ENCODE peak calls at places on chromosomes 7 and 10, in seven cellular contexts. T, X, I, B, D, O and R are unnamed samples.

GRCh38 chr7:134885967-134886352 is 100.3 kb upstream of the AGBL3 start:
- DNase-seq in T (no peak), X (no peak), I (peak), B (no peak), D (peak), O (peak), R (no peak)

GRCh38 chr7:132568962-132569361 is 7.3 kb downstream of the PLXNA4 start:
- DNase-seq in T (no peak), X (no peak), I (no peak), B (no peak), D (no peak), O (no peak), R (no peak)

GRCh38 chr7:27242580-27243339 is at the start of gene EVX1:
- DNase-seq in T (no peak), X (no peak), I (peak), B (no peak), D (no peak), O (no peak), R (no peak)

GRCh38 chr10:101397140-101397539 is 43.2 kb downstream of the BTRC start:
- DNase-seq in T (no peak), X (no peak), I (peak), B (no peak), D (no peak), O (peak), R (no peak)

GRCh38 chr10:85916999-85917573 is 449.5 kb downstream of the GRID1 start:
- DNase-seq in T (no peak), X (no peak), I (no peak), B (no peak), D (no peak), O (no peak), R (no peak)

GRCh38 chr10:32952541-32953276 is 5.3 kb downstream of the ITGB1 start:
- DNase-seq in T (no peak), X (no peak), I (no peak), B (no peak), D (no peak), O (no peak), R (no peak)

GRCh38 chr7:155764432-155764798 is 47.8 kb downstream of the SHH start:
- DNase-seq in T (no peak), X (no peak), I (no peak), B (no peak), D (no peak), O (no peak), R (no peak)

GRCh38 chr10:3668961-3669330 is 116.1 kb downstream of the KLF6 start:
- DNase-seq in T (no peak), X (no peak), I (peak), B (no peak), D (no peak), O (no peak), R (no peak)

GRCh38 chr7:63113713-63114285 is 884.9 kb upstream of the ZNF722 start:
- DNase-seq in T (no peak), X (no peak), I (no peak), B (no peak), D (no peak), O (no peak), R (no peak)

GRCh38 chr7:63114371-63114985 is 884.2 kb upstream of the ZNF722 start:
- DNase-seq in T (no peak), X (no peak), I (no peak), B (no peak), D (no peak), O (no peak), R (no peak)

GRCh38 chr7:63112764-63113712 is 885.6 kb upstream of the ZNF722 start:
- DNase-seq in T (no peak), X (no peak), I (no peak), B (no peak), D (no peak), O (no peak), R (no peak)
- TF ChIP-seq CTCF in T (no peak), X (no peak), I (no peak), B (peak), D (no peak), O (no peak), R (no peak)

DNA sequence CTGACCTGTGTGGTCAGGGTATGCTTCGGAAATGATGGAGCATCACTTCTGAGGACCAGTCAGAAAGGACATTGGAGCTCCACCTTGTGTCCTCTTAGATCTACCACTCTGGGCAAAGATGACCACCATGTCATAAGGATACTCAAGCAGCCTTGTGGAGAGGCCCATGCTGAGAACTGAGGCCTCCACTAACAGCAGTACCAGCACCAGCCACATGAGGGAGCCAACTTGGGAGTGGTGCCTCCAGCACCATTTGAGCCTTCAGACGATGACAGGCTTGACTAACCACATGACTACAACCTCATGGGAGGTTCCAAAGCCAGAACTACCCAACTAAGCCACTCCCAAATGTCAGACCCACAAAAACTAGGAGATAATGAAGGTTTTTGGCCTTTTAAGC is 116.0 kb downstream of the NPTX2 start:
- DNase-seq in T (no peak), X (no peak), I (peak), B (no peak), D (peak), O (no peak), R (no peak)
- TF ChIP-seq CTCF in T (no peak), X (no peak), I (peak), B (peak), D (peak), O (peak), R (no peak)

DNA sequence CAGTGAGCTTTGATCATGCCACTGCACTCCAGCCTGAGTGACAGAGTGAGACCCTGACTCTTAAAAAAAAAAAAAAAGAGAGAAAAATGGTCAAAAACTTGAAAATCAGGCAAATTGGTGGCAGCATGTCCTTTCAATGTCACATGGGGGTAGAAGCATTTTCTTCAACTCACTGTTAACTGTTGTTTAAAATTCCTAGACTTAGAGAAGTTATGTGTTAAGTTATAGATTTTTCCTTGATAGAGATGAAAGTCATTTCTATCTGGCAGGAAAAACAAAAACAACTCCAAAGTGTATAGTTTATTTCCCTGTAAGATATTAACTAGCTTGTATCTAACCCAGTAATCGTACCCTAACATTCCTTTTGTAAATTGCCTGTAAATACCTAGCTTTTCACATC is 26.8 kb downstream of the LYZL2 start:
- DNase-seq in T (no peak), X (no peak), I (no peak), B (no peak), D (no peak), O (no peak), R (no peak)
- TF ChIP-seq CTCF in T (no peak), X (no peak), I (no peak), B (no peak), D (no peak), O (no peak), R (no peak)

GRCh38 chr10:106438386-106438785 is 726.1 kb downstream of the SORCS1 start:
- DNase-seq in T (no peak), X (no peak), I (no peak), B (no peak), D (no peak), O (no peak), R (no peak)

GRCh38 chr10:106436123-106436740 is 728.3 kb downstream of the SORCS1 start:
- DNase-seq in T (no peak), X (no peak), I (no peak), B (no peak), D (peak), O (no peak), R (no peak)

GRCh38 chr10:106440767-106441166 is 723.7 kb downstream of the SORCS1 start:
- DNase-seq in T (no peak), X (no peak), I (no peak), B (no peak), D (peak), O (no peak), R (no peak)

GRCh38 chr10:106440355-106440754 is 724.2 kb downstream of the SORCS1 start:
- DNase-seq in T (no peak), X (no peak), I (no peak), B (no peak), D (peak), O (no peak), R (no peak)

DNA sequence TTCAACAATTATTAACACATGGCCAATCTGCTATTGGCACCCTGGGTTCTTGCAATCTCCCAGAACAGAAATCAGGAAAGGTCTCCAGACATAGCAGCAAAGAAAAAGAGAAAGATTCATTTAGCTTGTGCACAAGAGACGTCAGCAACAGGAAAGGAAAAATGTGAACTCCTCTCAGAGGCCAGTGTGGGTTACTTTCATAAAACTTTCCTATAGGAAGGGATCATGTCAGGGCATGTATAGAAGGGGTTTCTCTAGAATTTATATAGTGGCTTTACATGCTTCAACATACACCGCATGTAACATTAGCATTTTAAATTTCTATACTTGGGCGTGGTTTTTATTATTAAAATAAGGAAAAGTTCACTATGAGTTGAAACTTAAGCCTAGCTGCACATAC is 725.1 kb downstream of the SORCS1 start:
- DNase-seq in T (no peak), X (no peak), I (no peak), B (no peak), D (no peak), O (no peak), R (no peak)
- TF ChIP-seq CTCF in T (no peak), X (no peak), I (no peak), B (no peak), D (no peak), O (no peak), R (no peak)

GRCh38 chr10:14953452-14954000 is 370 bp downstream of the DCLRE1C start:
- DNase-seq in T (peak), X (peak), I (peak), B (peak), D (peak), O (peak), R (no peak)
- TF ChIP-seq CTCF in T (no peak), X (no peak), I (no peak), B (no peak), D (no peak), O (peak), R (no peak)

GRCh38 chr7:158454631-158455030 is 133.0 kb downstream of the PTPRN2 start:
- DNase-seq in T (no peak), X (no peak), I (no peak), B (no peak), D (no peak), O (no peak), R (no peak)
- TF ChIP-seq CTCF in T (no peak), X (no peak), I (no peak), B (no peak), D (no peak), O (no peak), R (no peak)

DNA sequence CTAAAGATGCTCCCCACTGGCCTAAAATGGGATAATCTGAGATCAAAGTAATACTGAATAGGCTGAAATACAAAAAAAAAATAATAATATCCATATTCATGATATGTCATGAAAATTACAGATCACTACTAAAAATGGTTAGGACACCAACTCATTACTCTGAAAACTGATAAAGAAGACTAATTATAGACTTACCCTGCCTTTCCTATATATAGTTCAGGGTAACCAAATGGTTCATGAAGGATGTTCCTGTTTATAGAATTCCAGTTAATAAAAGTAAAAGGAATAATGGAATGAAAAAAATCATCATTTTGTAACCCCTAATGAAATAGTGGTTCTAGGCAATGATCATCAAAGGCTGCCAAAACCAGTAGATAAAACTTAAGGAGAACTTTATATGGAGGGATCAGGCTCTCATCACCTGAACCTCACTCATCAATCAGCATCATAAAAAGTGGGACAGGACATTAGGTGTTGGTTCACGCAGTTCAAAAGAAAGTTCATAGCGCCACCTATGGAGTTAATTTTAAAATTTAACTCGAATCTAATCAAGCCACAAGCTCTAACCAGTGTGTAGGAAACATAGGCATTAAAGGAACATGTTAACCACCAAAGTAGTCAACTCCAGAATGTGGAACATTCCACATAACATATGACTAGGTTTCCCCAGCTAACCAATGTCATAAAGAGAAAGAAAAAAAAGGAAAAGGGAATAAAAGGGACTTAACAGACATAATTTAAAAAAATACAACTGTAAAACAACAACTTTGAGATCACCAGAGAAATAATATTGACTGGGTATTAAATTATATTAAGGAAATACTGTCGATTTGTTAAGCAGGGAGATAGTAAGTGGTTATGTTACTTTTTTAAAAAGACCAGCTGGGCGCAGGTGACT is 35.7 kb downstream of the P4HA1 start:
- DNase-seq in T (no peak), X (no peak), I (peak), B (no peak), D (peak), O (no peak), R (no peak)
- TF ChIP-seq CTCF in T (no peak), X (no peak), I (peak), B (no peak), D (peak), O (peak), R (no peak)

GRCh38 chr10:10930979-10931743 is 86.5 kb upstream of the CELF2 start:
- DNase-seq in T (no peak), X (no peak), I (no peak), B (no peak), D (no peak), O (no peak), R (no peak)
- TF ChIP-seq CTCF in T (no peak), X (no peak), I (no peak), B (no peak), D (no peak), O (peak), R (no peak)